ENCODE peak calls at places on chromosomes 3 and 15, in four cellular contexts. R is RWPE1, T is GM13977, I is A549. D is an unnamed sample.

GRCh38 chr3:86801921-86802320 is 189.0 kb downstream of the VGLL3 start:
- DNase-seq in R (no peak), T (no peak), I (no peak), D (no peak)

GRCh38 chr3:127660621-127661253 is 12.0 kb upstream of the ABTB1 start:
- DNase-seq in R (no peak), T (no peak), I (no peak), D (no peak)

GRCh38 chr15:41116872-41117242 is 777 bp upstream of the INO80 start:
- DNase-seq in R (no peak), T (no peak), I (no peak), D (no peak)

GRCh38 chr15:74824976-74825375 is 1.5 kb upstream of the CPLX3 start:
- DNase-seq in R (no peak), T (no peak), I (no peak), D (no peak)

GRCh38 chr15:78598348-78598747 is 22.4 kb downstream of the CHRNA3 start:
- DNase-seq in R (no peak), T (no peak), I (no peak), D (no peak)

GRCh38 chr15:67928666-67929065 is 88.8 kb upstream of the RNU6-1 start:
- DNase-seq in R (no peak), T (no peak), I (no peak), D (no peak)

GRCh38 chr15:63599401-63600000 is 2.3 kb downstream of the FBXL22 start:
- DNase-seq in R (peak; percentile 68), T (peak; percentile 45), I (peak; percentile 72), D (peak; percentile 54)

GRCh38 chr3:99920530-99921376 is 103.1 kb downstream of the CMSS1 start:
- DNase-seq in R (peak; percentile 11), T (no peak), I (peak; percentile 33), D (no peak)

GRCh38 chr3:10359761-10360161 is 38.8 kb upstream of the SEC13 start:
- DNase-seq in R (no peak), T (no peak), I (no peak), D (no peak)

GRCh38 chr3:104460477-104461406 is 906.0 kb upstream of the ALCAM start:
- DNase-seq in R (peak; percentile 1), T (no peak), I (no peak), D (no peak)
- TF ChIP-seq CTCF in R (no peak), T (peak; percentile 1), I (peak; percentile 34), D (no peak)

DNA sequence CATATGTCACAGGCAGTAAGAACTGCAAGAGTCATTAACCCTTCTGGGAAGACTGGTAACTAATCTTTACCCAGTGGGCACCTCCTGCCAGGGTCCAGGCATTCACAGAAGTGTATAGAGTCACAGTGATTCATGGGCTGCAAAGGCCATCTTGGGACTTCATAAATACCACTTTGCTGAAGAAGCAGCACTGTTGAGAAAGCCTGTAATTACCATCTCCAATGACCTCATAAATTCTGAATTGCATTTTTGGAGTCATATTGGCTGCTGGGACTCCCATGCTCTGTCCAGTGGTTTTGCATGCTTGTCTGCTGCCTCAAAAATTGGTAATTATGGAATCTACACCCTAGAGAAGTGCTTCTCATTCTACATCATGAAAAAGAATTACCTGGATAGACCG is 837.2 kb downstream of the NTRK3 start:
- DNase-seq in R (no peak), T (no peak), I (no peak), D (no peak)
- TF ChIP-seq CTCF in R (no peak), T (no peak), I (no peak), D (no peak)

GRCh38 chr15:85000189-85000864 is 18.7 kb downstream of the PDE8A start:
- DNase-seq in R (no peak), T (no peak), I (no peak), D (no peak)
- TF ChIP-seq CTCF in R (no peak), T (no peak), I (no peak), D (no peak)

GRCh38 chr15:37101634-37102314 is 1.4 kb upstream of the MEIS2 start:
- DNase-seq in R (peak; percentile 53), T (peak; percentile 70), I (peak; percentile 82), D (peak; percentile 56)
- TF ChIP-seq CTCF in R (no peak), T (no peak), I (no peak), D (no peak)